ENCODE peak calls at places on chromosomes 11 and 22, in eight cellular contexts. P is H9; F is NCI-H2227 treated with DMSO at 0.1 percent for 48 hours; M is NCI-H2081; Y is CD8-positive, alpha-beta T cell; V is activated T-cell treated with anti-CD3 and anti-CD28 coated beads for 1 hour; B is ELF-1; L is activated T-helper 1 cell treated with Interleukin-2 at 50 U/mL for 16 hours. W is an unnamed sample.

GRCh38 chr11:32829680-32830412 is at the start of gene PRRG4:
- DNase-seq in L (no peak), V (no peak), P (peak; percentile 63), B (peak; percentile 72), Y (no peak), F (no peak), M (peak; percentile 56), W (no peak)

GRCh38 chr22:43227231-43227630 is 40.3 kb upstream of the TTLL12 start:
- DNase-seq in B (peak; percentile 33), Y (no peak), M (no peak), F (no peak), L (no peak), P (no peak), V (no peak), W (no peak)

GRCh38 chr11:75557649-75558494 is 4.2 kb upstream of the SERPINH1 start:
- DNase-seq in V (no peak), Y (no peak), M (no peak), F (no peak), P (peak; percentile 42), L (no peak), B (no peak), W (no peak)

GRCh38 chr11:94849836-94850235 is 81.7 kb downstream of the AMOTL1 start:
- DNase-seq in F (no peak), L (no peak), B (no peak), M (no peak), P (no peak), V (no peak), Y (no peak), W (no peak)

GRCh38 chr11:77560605-77561004 is 29.1 kb upstream of the AQP11 start:
- DNase-seq in L (no peak), B (peak; percentile 42), F (no peak), V (no peak), M (no peak), Y (no peak), P (no peak), W (no peak)

GRCh38 chr22:31496735-31497146 is 405 bp downstream of the SFI1 start:
- DNase-seq in P (no peak), L (peak; percentile 25), Y (peak; percentile 21), B (no peak), M (no peak), V (peak; percentile 20), F (no peak), W (peak; percentile 22)

GRCh38 chr11:118552341-118552740 is 13.4 kb downstream of the IFT46 start:
- DNase-seq in M (no peak), F (no peak), Y (no peak), B (no peak), L (no peak), P (no peak), V (no peak), W (no peak)

GRCh38 chr11:67409781-67410368 is 5.6 kb upstream of the CARNS1 start:
- DNase-seq in V (no peak), M (no peak), Y (no peak), P (peak; percentile 93), L (no peak), B (peak; percentile 77), F (no peak), W (no peak)

GRCh38 chr22:22843848-22844247 is 43.8 kb upstream of the IGLL5 start:
- DNase-seq in V (no peak), P (no peak), Y (no peak), F (no peak), M (no peak), L (no peak), B (no peak), W (no peak)

GRCh38 chr11:10674991-10675440 is 18.5 kb downstream of the IRAG1 start:
- DNase-seq in B (no peak), V (no peak), P (no peak), L (no peak), Y (no peak), M (no peak), F (no peak), W (no peak)

GRCh38 chr11:75547617-75548054 is 14.4 kb upstream of the SERPINH1 start:
- DNase-seq in M (peak; percentile 39), Y (no peak), F (peak; percentile 55), V (no peak), P (peak; percentile 85), B (peak; percentile 87), L (no peak), W (no peak)

GRCh38 chr11:1682225-1682901 is 14.6 kb upstream of the KRTAP5-6 start:
- DNase-seq in V (no peak), L (no peak), M (no peak), F (no peak), Y (no peak), P (no peak), B (no peak), W (no peak)

GRCh38 chr22:30649430-30650007 is 13.9 kb downstream of the SLC35E4 start:
- DNase-seq in M (no peak), F (no peak), P (peak; percentile 43), B (no peak), L (peak; percentile 60), Y (peak; percentile 52), V (peak; percentile 66), W (peak; percentile 82)

GRCh38 chr22:46373838-46374662 is 38.5 kb downstream of the TRMU start:
- DNase-seq in M (no peak), L (no peak), B (no peak), F (no peak), Y (peak; percentile 17), P (no peak), V (no peak), W (no peak)

GRCh38 chr11:9462172-9462799 is 1.5 kb downstream of the ZNF143 start:
- DNase-seq in P (no peak), F (no peak), M (no peak), Y (no peak), B (peak; percentile 18), L (no peak), V (no peak), W (no peak)

GRCh38 chr11:9859491-9860305 is 195.8 kb downstream of the SWAP70 start:
- DNase-seq in M (no peak), P (no peak), F (no peak), Y (no peak), L (no peak), V (no peak), B (no peak), W (no peak)

GRCh38 chr22:44357296-44357961 is 44.7 kb upstream of the SHISAL1 start:
- DNase-seq in P (no peak), B (no peak), L (no peak), M (no peak), Y (no peak), F (no peak), V (no peak), W (no peak)

GRCh38 chr11:57348636-57349323 is 10.6 kb downstream of the P2RX3 start:
- DNase-seq in Y (no peak), V (no peak), B (no peak), P (no peak), M (no peak), F (no peak), L (no peak), W (no peak)

GRCh38 chr11:112292785-112293407 is 32.2 kb upstream of the PLET1 start:
- DNase-seq in L (no peak), P (no peak), F (no peak), B (no peak), M (peak; percentile 13), Y (no peak), V (no peak), W (no peak)